ENCODE peak calls at places on chromosomes 3 and 15, in five cellular contexts. Q is iPS DF 6.9; G is colonic mucosa; J is naive thymus-derived CD4-positive, alpha-beta T cell; T is tibial artery. B is an unnamed sample.

GRCh38 chr3:32882603-32883025 is 64.8 kb downstream of the TRIM71 start:
- DNase-seq in J (no peak), Q (no peak), G (no peak), T (no peak), B (no peak)

GRCh38 chr3:124565013-124565412 is 165.2 kb upstream of the UMPS start:
- DNase-seq in G (peak), J (peak), T (peak), Q (no peak), B (peak)

GRCh38 chr3:58888087-58888486 is 161.7 kb downstream of the CFAP20DC start:
- DNase-seq in Q (no peak), T (no peak), J (no peak), G (no peak), B (no peak)

GRCh38 chr3:102460579-102460978 is 25.8 kb downstream of the ZPLD1 start:
- DNase-seq in G (no peak), Q (no peak), J (no peak), T (no peak), B (no peak)

GRCh38 chr15:100958326-100959065 is 39.3 kb downstream of the LRRK1 start:
- DNase-seq in J (no peak), T (no peak), Q (no peak), G (no peak), B (no peak)

GRCh38 chr15:33126559-33127290 is 67.8 kb downstream of the FMN1 start:
- DNase-seq in Q (no peak), J (no peak), G (peak), T (peak), B (peak)

GRCh38 chr3:190097617-190098016 is 23.1 kb downstream of the P3H2 start:
- DNase-seq in J (no peak), G (no peak), Q (no peak), T (no peak), B (no peak)

GRCh38 chr3:9380014-9380413 is 17.2 kb downstream of the THUMPD3 start:
- DNase-seq in G (no peak), J (no peak), T (no peak), Q (no peak), B (no peak)

GRCh38 chr3:74384151-74384550 is 230.3 kb downstream of the CNTN3 start:
- DNase-seq in Q (no peak), T (no peak), J (no peak), G (no peak), B (no peak)

GRCh38 chr3:122864498-122864897 is 69.6 kb downstream of the SLC49A4 start:
- DNase-seq in T (no peak), Q (no peak), G (no peak), J (no peak), B (peak)

GRCh38 chr15:29883126-29883525 is 60.9 kb upstream of the TJP1 start:
- DNase-seq in J (no peak), G (no peak), T (no peak), Q (no peak), B (no peak)

GRCh38 chr3:6229778-6230410 is 631.0 kb upstream of the GRM7 start:
- DNase-seq in G (no peak), J (no peak), Q (no peak), T (no peak), B (no peak)

GRCh38 chr15:60374628-60375081 is 23.1 kb downstream of the ANXA2 start:
- DNase-seq in Q (no peak), T (peak), G (no peak), J (no peak), B (peak)

GRCh38 chr3:194468086-194468485 is 18.7 kb downstream of the ATP13A3 start:
- DNase-seq in Q (no peak), G (no peak), T (no peak), J (no peak), B (peak)

GRCh38 chr3:188575501-188575900 is 421.5 kb downstream of the LPP start:
- DNase-seq in Q (no peak), G (no peak), J (no peak), T (no peak), B (no peak)

GRCh38 chr15:52349062-52349700 is 53.6 kb upstream of the MYO5C start:
- DNase-seq in G (no peak), Q (no peak), T (no peak), J (no peak), B (no peak)

GRCh38 chr15:69066646-69066995 is 52.1 kb downstream of the NOX5 start:
- DNase-seq in Q (no peak), G (no peak), J (no peak), T (no peak), B (no peak)

GRCh38 chr15:61518191-61518950 is 289.3 kb upstream of the RORA start:
- DNase-seq in J (no peak), Q (no peak), G (no peak), T (no peak), B (no peak)

GRCh38 chr3:105353485-105354161 is 13.1 kb upstream of the ALCAM start:
- DNase-seq in T (peak), Q (no peak), G (no peak), J (no peak), B (no peak)

GRCh38 chr3:173371848-173372487 is 25.6 kb upstream of the NLGN1 start:
- DNase-seq in Q (no peak), T (peak), G (peak), J (no peak), B (peak)

GRCh38 chr15:28977377-28978010 is 91.7 kb downstream of the APBA2 start:
- DNase-seq in G (no peak), Q (no peak), J (no peak), T (no peak), B (peak)

GRCh38 chr15:97174886-97175540 is 785.5 kb upstream of the ARRDC4 start:
- DNase-seq in G (no peak), Q (no peak), T (no peak), J (no peak), B (no peak)

GRCh38 chr3:170714562-170715535 is 129.0 kb upstream of the SLC7A14 start:
- DNase-seq in Q (no peak), T (no peak), G (no peak), J (no peak), B (peak)

GRCh38 chr15:81814882-81815455 is 230.8 kb downstream of the MEX3B start:
- DNase-seq in G (no peak), T (no peak), J (no peak), Q (no peak), B (no peak)

GRCh38 chr3:171284308-171285075 is 175.7 kb downstream of the TNIK start:
- DNase-seq in J (no peak), T (peak), Q (no peak), G (peak), B (peak)

GRCh38 chr15:100721758-100722550 is 119.6 kb downstream of the ASB7 start:
- DNase-seq in J (no peak), G (peak), T (peak), Q (no peak), B (peak)

GRCh38 chr15:72338617-72339321 is 18.8 kb upstream of the CELF6 start:
- DNase-seq in Q (no peak), T (peak), G (no peak), J (no peak), B (no peak)

GRCh38 chr3:24545917-24546316 is 51.3 kb upstream of the THRB start:
- DNase-seq in Q (no peak), T (peak), J (no peak), G (peak), B (no peak)

GRCh38 chr3:24550588-24550987 is 55.9 kb upstream of the THRB start:
- DNase-seq in Q (no peak), J (no peak), G (no peak), T (no peak), B (peak)

GRCh38 chr3:24551626-24552025 is 57.0 kb upstream of the THRB start:
- DNase-seq in Q (no peak), J (no peak), G (no peak), T (no peak), B (no peak)

GRCh38 chr3:24548278-24548677 is 53.6 kb upstream of the THRB start:
- DNase-seq in G (no peak), Q (no peak), J (no peak), T (no peak), B (peak)
- H3K4me3 ChIP-seq in G (no peak), Q (no peak), J (no peak), T (no peak), B (no peak)

GRCh38 chr15:75178171-75178937 is 23.3 kb upstream of the C15orf39 start:
- DNase-seq in G (peak), J (no peak), T (peak), Q (no peak), B (no peak)
- H3K4me3 ChIP-seq in G (peak), J (no peak), T (peak), Q (peak), B (peak)

DNA sequence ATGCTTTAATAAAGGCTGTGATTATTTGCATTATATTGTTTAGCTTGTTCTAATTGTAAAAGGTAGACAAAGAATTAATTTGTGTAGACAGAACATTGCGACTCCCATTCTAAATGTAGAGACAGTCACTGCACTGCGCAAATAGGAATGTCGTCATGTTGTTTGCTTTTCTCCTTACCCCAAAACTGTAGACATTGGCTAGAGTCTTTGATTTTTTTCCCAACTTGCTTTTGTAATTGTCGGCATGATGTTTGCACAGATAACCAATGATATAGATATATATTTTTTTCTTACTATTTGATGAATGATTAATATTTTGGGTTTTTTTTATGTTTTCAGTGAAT is 97.7 kb upstream of the SNRPN start:
- DNase-seq in G (no peak), T (no peak), Q (no peak), J (no peak), B (no peak)
- H3K4me3 ChIP-seq in G (no peak), T (peak), Q (no peak), J (no peak), B (no peak)

GRCh38 chr3:167166012-167166411 is 214.1 kb downstream of the ZBBX start:
- DNase-seq in G (no peak), Q (no peak), J (no peak), T (no peak), B (no peak)
- H3K4me3 ChIP-seq in G (no peak), Q (no peak), J (no peak), T (no peak), B (no peak)